ENCODE peak calls at places on chromosomes 16 and 17, in ten cellular contexts. Z, F, H, B, O, W, U, A, D and S are unnamed samples.

GRCh38 chr17:41521574-41522261 is 3.0 kb upstream of the KRT15 start:
- DNase-seq in Z (no peak), F (no peak), H (peak; percentile 71), B (peak; percentile 34), O (no peak), W (peak; percentile 49), U (peak; percentile 95), A (no peak), D (peak; percentile 83), S (peak; percentile 37)

GRCh38 chr17:5793899-5794298 is 209.6 kb upstream of the NLRP1 start:
- DNase-seq in Z (no peak), F (no peak), H (no peak), B (no peak), O (peak; percentile 53), W (peak; percentile 15), U (peak; percentile 58), A (no peak), D (peak; percentile 60), S (peak; percentile 36)

GRCh38 chr17:6070895-6071511 is 824 bp downstream of the WSCD1 start:
- DNase-seq in Z (peak; percentile 39), F (no peak), H (peak; percentile 24), B (no peak), O (peak; percentile 48), W (peak; percentile 93), U (peak; percentile 53), A (no peak), D (peak; percentile 72), S (no peak)

GRCh38 chr17:8384801-8385335 is 1.9 kb upstream of the RPL26 start:
- DNase-seq in Z (no peak), F (no peak), H (peak; percentile 84), B (peak; percentile 77), O (peak; percentile 21), W (no peak), U (peak; percentile 62), A (no peak), D (peak; percentile 52), S (no peak)

GRCh38 chr16:83842291-83842690 is 34.5 kb downstream of the HSBP1 start:
- DNase-seq in Z (no peak), F (no peak), H (no peak), B (no peak), O (no peak), W (no peak), U (no peak), A (peak; percentile 1), D (no peak), S (no peak)

GRCh38 chr17:37041931-37042330 is 93.2 kb downstream of the AATF start:
- DNase-seq in Z (no peak), F (no peak), H (no peak), B (no peak), O (no peak), W (no peak), U (no peak), A (no peak), D (no peak), S (no peak)

GRCh38 chr17:60468371-60468770 is 46.1 kb downstream of the CHCT1 start:
- DNase-seq in Z (no peak), F (no peak), H (no peak), B (no peak), O (no peak), W (no peak), U (no peak), A (no peak), D (no peak), S (no peak)

GRCh38 chr16:77739493-77739892 is 17.2 kb downstream of the NUDT7 start:
- DNase-seq in Z (no peak), F (no peak), H (no peak), B (no peak), O (no peak), W (no peak), U (peak; percentile 41), A (no peak), D (no peak), S (no peak)

GRCh38 chr17:62822080-62822904 is 14.2 kb upstream of the MARCHF10 start:
- DNase-seq in Z (no peak), F (no peak), H (no peak), B (no peak), O (no peak), W (peak; percentile 17), U (peak; percentile 62), A (no peak), D (no peak), S (no peak)

GRCh38 chr16:79007614-79008013 is 592.9 kb downstream of the MAF start:
- DNase-seq in Z (no peak), F (no peak), H (no peak), B (no peak), O (no peak), W (no peak), U (no peak), A (no peak), D (no peak), S (no peak)

GRCh38 chr16:66265556-66266133 is 100.8 kb upstream of the CDH5 start:
- DNase-seq in Z (no peak), F (peak; percentile 38), H (no peak), B (no peak), O (no peak), W (no peak), U (no peak), A (peak; percentile 41), D (no peak), S (no peak)

GRCh38 chr17:3892095-3892998 is 506 bp downstream of the CAMKK1 start:
- DNase-seq in Z (peak; percentile 67), F (peak; percentile 85), H (peak; percentile 76), B (peak; percentile 47), O (peak; percentile 84), W (peak; percentile 96), U (peak; percentile 84), A (peak; percentile 96), D (peak; percentile 93), S (peak; percentile 68)

GRCh38 chr17:17782425-17783120 is 54.2 kb downstream of the SREBF1 start:
- DNase-seq in Z (peak; percentile 65), F (peak; percentile 60), H (no peak), B (no peak), O (peak; percentile 72), W (peak; percentile 86), U (peak; percentile 48), A (no peak), D (peak; percentile 88), S (no peak)

GRCh38 chr16:62404857-62405611 is 368.8 kb upstream of the CDH8 start:
- DNase-seq in Z (no peak), F (no peak), H (no peak), B (no peak), O (no peak), W (no peak), U (no peak), A (no peak), D (peak; percentile 56), S (no peak)

GRCh38 chr16:72768611-72769010 is 279.3 kb downstream of the ZFHX3 start:
- DNase-seq in Z (no peak), F (no peak), H (no peak), B (no peak), O (no peak), W (no peak), U (no peak), A (no peak), D (no peak), S (no peak)

GRCh38 chr17:80835816-80836657 is 155.6 kb upstream of the CHMP6 start:
- DNase-seq in Z (no peak), F (no peak), H (no peak), B (no peak), O (no peak), W (peak; percentile 89), U (no peak), A (no peak), D (no peak), S (no peak)